ENCODE peak calls at places on chromosome 18, in four cellular contexts. Y is right lobe of liver, X is ovary, J is spleen. B is an unnamed sample.

GRCh38 chr18:49572935-49573334 is 11.1 kb downstream of the LIPG start:
- DNase-seq in Y (no peak), J (no peak), X (no peak), B (no peak)

GRCh38 chr18:1872274-1872673 is 699.0 kb downstream of the METTL4 start:
- DNase-seq in Y (no peak), X (no peak), J (no peak), B (no peak)

GRCh38 chr18:52348209-52348608 is 8.2 kb downstream of the DCC start:
- DNase-seq in J (no peak), X (no peak), Y (no peak), B (no peak)

GRCh38 chr18:25229858-25230257 is 122.1 kb downstream of the ZNF521 start:
- DNase-seq in X (no peak), Y (no peak), J (no peak), B (no peak)

GRCh38 chr18:46296656-46297055 is 192.5 kb downstream of the HAUS1 start:
- DNase-seq in J (no peak), X (no peak), Y (no peak), B (no peak)

GRCh38 chr18:49645836-49646235 is 84.0 kb downstream of the LIPG start:
- DNase-seq in X (no peak), J (peak; percentile 44), Y (no peak), B (peak; percentile 27)

GRCh38 chr18:13629841-13630747 is 96.3 kb downstream of the FAM210A start:
- DNase-seq in Y (no peak), J (no peak), X (peak; percentile 29), B (peak; percentile 52)

GRCh38 chr18:2981212-2981728 is 31.7 kb downstream of the LPIN2 start:
- DNase-seq in Y (no peak), J (no peak), X (no peak), B (no peak)

GRCh38 chr18:70195014-70195614 is 10.4 kb downstream of the RTTN start:
- DNase-seq in J (no peak), Y (no peak), X (no peak), B (no peak)

GRCh38 chr18:31454066-31454708 is 6.6 kb downstream of the DSG3 start:
- DNase-seq in J (no peak), Y (no peak), X (no peak), B (no peak)

GRCh38 chr18:50806208-50806616 is 13.6 kb downstream of the MRO start:
- DNase-seq in Y (peak; percentile 36), J (peak; percentile 81), X (no peak), B (peak; percentile 90)

GRCh38 chr18:73947180-73947989 is 200.2 kb downstream of the FBXO15 start:
- DNase-seq in Y (no peak), J (no peak), X (no peak), B (no peak)

GRCh38 chr18:24656571-24656971 is 196.1 kb downstream of the HRH4 start:
- DNase-seq in J (no peak), X (no peak), Y (no peak), B (no peak)

GRCh38 chr18:79353238-79353637 is 42.5 kb upstream of the NFATC1 start:
- DNase-seq in Y (no peak), X (no peak), J (no peak), B (no peak)

GRCh38 chr18:35605686-35606417 is 24.3 kb downstream of the GALNT1 start:
- DNase-seq in X (no peak), Y (no peak), J (no peak), B (no peak)

GRCh38 chr18:70419526-70419925 is 130.7 kb downstream of the SOCS6 start:
- DNase-seq in J (no peak), Y (no peak), X (no peak), B (no peak)

GRCh38 chr18:22813648-22814328 is 119.3 kb upstream of the RBBP8 start:
- DNase-seq in J (no peak), X (no peak), Y (no peak), B (peak; percentile 26)

GRCh38 chr18:34501553-34501952 is 208.5 kb upstream of the DTNA start:
- DNase-seq in X (no peak), Y (no peak), J (no peak), B (no peak)

GRCh38 chr18:31679133-31679731 is 5.1 kb downstream of the B4GALT6 start:
- DNase-seq in J (no peak), X (no peak), Y (no peak), B (no peak)

GRCh38 chr18:56445422-56445821 is 193.0 kb downstream of the TXNL1 start:
- DNase-seq in J (no peak), X (no peak), Y (no peak), B (no peak)

GRCh38 chr18:46338761-46339160 is 234.6 kb downstream of the HAUS1 start:
- DNase-seq in X (no peak), J (peak; percentile 69), Y (no peak), B (no peak)

GRCh38 chr18:8719192-8719591 is 13.8 kb downstream of the MTCL1 start:
- DNase-seq in X (no peak), Y (no peak), J (no peak), B (no peak)

GRCh38 chr18:35982404-35983114 is 10.1 kb downstream of the RMP24 start:
- DNase-seq in X (no peak), Y (no peak), J (no peak), B (no peak)

GRCh38 chr18:7789853-7790552 is 222.9 kb downstream of the PTPRM start:
- DNase-seq in Y (no peak), J (no peak), X (no peak), B (peak; percentile 21)

GRCh38 chr18:42931501-42931900 is 184.0 kb downstream of the RIT2 start:
- DNase-seq in J (no peak), Y (no peak), X (no peak), B (no peak)

GRCh38 chr18:79393626-79394401 is 1.9 kb upstream of the NFATC1 start:
- DNase-seq in Y (peak; percentile 88), J (peak; percentile 89), X (peak; percentile 88), B (peak; percentile 94)

GRCh38 chr18:60157810-60158209 is 214.8 kb downstream of the MC4R start:
- DNase-seq in J (no peak), Y (no peak), X (no peak), B (no peak)

GRCh38 chr18:77057043-77057442 is 75.5 kb downstream of the MBP start:
- DNase-seq in X (no peak), Y (no peak), J (no peak), B (no peak)

GRCh38 chr18:32049393-32050161 is 31.0 kb downstream of the RNF125 start:
- DNase-seq in Y (peak; percentile 50), J (peak; percentile 89), X (no peak), B (no peak)

GRCh38 chr18:58239879-58240278 is 195.9 kb downstream of the NEDD4L start:
- DNase-seq in J (no peak), Y (no peak), X (no peak), B (no peak)

GRCh38 chr18:58223717-58224424 is 179.8 kb downstream of the NEDD4L start:
- DNase-seq in X (no peak), J (no peak), Y (peak; percentile 74), B (peak; percentile 85)

GRCh38 chr18:72155327-72155726 is 388.8 kb downstream of the CBLN2 start:
- DNase-seq in Y (no peak), X (no peak), J (no peak), B (peak; percentile 15)

GRCh38 chr18:25935356-25935755 is 155.1 kb downstream of the SS18 start:
- DNase-seq in Y (no peak), J (no peak), X (no peak), B (no peak)

GRCh38 chr18:78496095-78496494 is 483.5 kb upstream of the SALL3 start:
- DNase-seq in J (no peak), X (no peak), Y (no peak), B (no peak)

GRCh38 chr18:79405781-79406575 is 10.2 kb downstream of the NFATC1 start:
- DNase-seq in J (peak; percentile 97), Y (peak; percentile 79), X (no peak), B (peak; percentile 42)

GRCh38 chr18:47983946-47984345 is 53.5 kb upstream of the SMAD2 start:
- DNase-seq in X (no peak), J (no peak), Y (no peak), B (no peak)
- H3K4me3 ChIP-seq in X (no peak overlapping the region), J (no peak overlapping the region), Y (no peak overlapping the region), B (no peak overlapping the region)

DNA sequence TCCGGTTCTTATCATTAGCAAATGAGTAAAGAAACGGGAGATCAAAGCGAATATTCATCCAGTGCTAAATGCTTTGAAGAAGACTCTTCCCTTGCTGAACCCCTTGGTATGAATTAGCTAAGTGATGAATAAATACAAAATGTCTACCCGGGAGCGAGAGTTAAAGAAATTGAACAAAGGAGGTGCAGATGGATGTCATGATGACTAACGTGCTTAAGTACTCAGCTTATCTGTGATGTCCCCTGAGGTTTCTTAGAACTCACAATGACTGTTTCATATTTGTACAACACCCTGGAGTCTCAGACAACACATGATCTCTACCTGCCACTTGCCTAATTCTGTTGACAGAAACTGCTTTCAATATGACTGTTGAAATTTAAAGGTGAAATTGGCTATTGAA is 148.5 kb downstream of the TMEM200C start:
- DNase-seq in J (no peak), X (no peak), Y (no peak), B (no peak)
- TF ChIP-seq POLR2A in J (no peak), X (no peak), Y (no peak), B (no peak)

GRCh38 chr18:37393945-37394609 is 171.5 kb downstream of the CELF4 start:
- DNase-seq in X (peak; percentile 75), J (peak; percentile 93), Y (peak; percentile 62), B (peak; percentile 69)
- H3K27ac ChIP-seq in X (no peak overlapping the region), J (no peak overlapping the region), Y (no peak overlapping the region), B (no peak overlapping the region)

GRCh38 chr18:67417864-67418523 is 98.5 kb downstream of the DSEL start:
- DNase-seq in X (peak; percentile 10), J (no peak), Y (no peak), B (peak; percentile 2)
- H3K4me3 ChIP-seq in X (peak overlapping the region; percentile 8), J (no peak overlapping the region), Y (peak overlapping the region; percentile 4), B (no peak overlapping the region)

B was measured in body of pancreas.